ENCODE peak calls at places on chromosomes 12 and 14, in ten cellular contexts. A, C, Y, T, E, L, F, Z, K and I are unnamed samples.

GRCh38 chr14:70064111-70064885 is 124.5 kb downstream of the SLC8A3 start:
- DNase-seq in A (no peak), C (no peak), Y (no peak), T (no peak), E (no peak), L (no peak), F (no peak), Z (no peak), K (no peak), I (no peak)

GRCh38 chr12:79058342-79058741 is 193.8 kb downstream of the SYT1 start:
- DNase-seq in A (no peak), C (no peak), Y (no peak), T (no peak), E (peak), L (no peak), F (peak), Z (peak), K (no peak), I (no peak)

GRCh38 chr12:56029666-56030293 is 8.9 kb downstream of the IKZF4 start:
- DNase-seq in A (no peak), C (peak), Y (peak), T (peak), E (peak), L (no peak), F (no peak), Z (peak), K (no peak), I (peak)

GRCh38 chr12:40107803-40108620 is 2.1 kb upstream of the SLC2A13 start:
- DNase-seq in A (no peak), C (no peak), Y (no peak), T (no peak), E (no peak), L (no peak), F (peak), Z (no peak), K (no peak), I (no peak)

GRCh38 chr14:90580381-90581335 is 183.8 kb downstream of the CALM1 start:
- DNase-seq in A (peak), C (no peak), Y (no peak), T (no peak), E (no peak), L (no peak), F (no peak), Z (no peak), K (no peak), I (no peak)

GRCh38 chr14:55739967-55740707 is 160.1 kb downstream of the KTN1 start:
- DNase-seq in A (no peak), C (no peak), Y (no peak), T (no peak), E (no peak), L (no peak), F (no peak), Z (no peak), K (no peak), I (no peak)

GRCh38 chr14:50047274-50047676 is 69.1 kb downstream of the VCPKMT start:
- DNase-seq in A (no peak), C (no peak), Y (no peak), T (no peak), E (peak), L (no peak), F (no peak), Z (no peak), K (no peak), I (no peak)

GRCh38 chr12:24919346-24920001 is 29.4 kb downstream of the BCAT1 start:
- DNase-seq in A (no peak), C (no peak), Y (no peak), T (no peak), E (no peak), L (no peak), F (peak), Z (no peak), K (no peak), I (no peak)

GRCh38 chr12:3304436-3305135 is 186.4 kb upstream of the PRMT8 start:
- DNase-seq in A (peak), C (no peak), Y (no peak), T (no peak), E (peak), L (no peak), F (peak), Z (peak), K (no peak), I (no peak)

GRCh38 chr14:30921305-30921704 is 46.9 kb downstream of the COCH start:
- DNase-seq in A (no peak), C (no peak), Y (no peak), T (no peak), E (peak), L (no peak), F (no peak), Z (no peak), K (no peak), I (no peak)

GRCh38 chr12:80269953-80270552 is 170.7 kb downstream of the OTOGL start:
- DNase-seq in A (peak), C (no peak), Y (no peak), T (peak), E (peak), L (no peak), F (peak), Z (peak), K (no peak), I (no peak)

GRCh38 chr14:56131004-56131864 is 13.0 kb downstream of the PELI2 start:
- DNase-seq in A (no peak), C (no peak), Y (no peak), T (no peak), E (no peak), L (no peak), F (no peak), Z (no peak), K (no peak), I (no peak)

GRCh38 chr12:45050751-45051489 is at the start of gene DBX2:
- DNase-seq in A (no peak), C (no peak), Y (peak), T (peak), E (no peak), L (no peak), F (no peak), Z (no peak), K (no peak), I (peak)

GRCh38 chr12:132373967-132374820 is 44.8 kb upstream of the GALNT9 start:
- DNase-seq in A (no peak), C (no peak), Y (no peak), T (no peak), E (no peak), L (no peak), F (no peak), Z (no peak), K (no peak), I (no peak)

GRCh38 chr12:122356192-122356635 is 66.3 kb downstream of the CLIP1 start:
- DNase-seq in A (peak), C (no peak), Y (peak), T (peak), E (peak), L (peak), F (peak), Z (peak), K (peak), I (peak)

GRCh38 chr12:57810450-57810849 is 8.1 kb downstream of the AVIL start:
- DNase-seq in A (no peak), C (no peak), Y (no peak), T (no peak), E (peak), L (no peak), F (peak), Z (no peak), K (no peak), I (no peak)

GRCh38 chr14:73712071-73712506 is 2.1 kb downstream of the PNMA1 start:
- DNase-seq in A (no peak), C (no peak), Y (no peak), T (no peak), E (no peak), L (no peak), F (no peak), Z (no peak), K (no peak), I (no peak)

GRCh38 chr12:3552726-3553045 is 61.7 kb downstream of the PRMT8 start:
- DNase-seq in A (no peak), C (no peak), Y (no peak), T (no peak), E (no peak), L (no peak), F (no peak), Z (no peak), K (no peak), I (no peak)

GRCh38 chr12:100503228-100503628 is 29.6 kb downstream of the NR1H4 start:
- DNase-seq in A (no peak), C (no peak), Y (no peak), T (no peak), E (no peak), L (no peak), F (no peak), Z (no peak), K (no peak), I (no peak)

GRCh38 chr12:48736456-48736855 is 19.9 kb upstream of the CCNT1 start:
- DNase-seq in A (no peak), C (no peak), Y (no peak), T (no peak), E (no peak), L (no peak), F (no peak), Z (no peak), K (no peak), I (no peak)
- TF ChIP-seq CTCF in A (no peak), C (no peak), Y (no peak), T (no peak), E (no peak), L (no peak), F (no peak), Z (no peak), K (no peak), I (no peak)

GRCh38 chr14:61463664-61464063 is 142.3 kb downstream of the PRKCH start:
- DNase-seq in A (no peak), C (no peak), Y (no peak), T (no peak), E (no peak), L (no peak), F (no peak), Z (no peak), K (no peak), I (no peak)
- TF ChIP-seq CTCF in A (no peak), C (no peak), Y (no peak), T (no peak), E (no peak), L (no peak), F (no peak), Z (no peak), K (no peak), I (no peak)

GRCh38 chr12:42255875-42256261 is 17.8 kb upstream of the YAF2 start:
- DNase-seq in A (no peak), C (no peak), Y (no peak), T (no peak), E (no peak), L (no peak), F (no peak), Z (no peak), K (no peak), I (no peak)

GRCh38 chr12:42259699-42260098 is 21.7 kb upstream of the YAF2 start:
- DNase-seq in A (no peak), C (no peak), Y (no peak), T (no peak), E (no peak), L (no peak), F (no peak), Z (no peak), K (no peak), I (no peak)

GRCh38 chr12:42260518-42260917 is 22.5 kb upstream of the YAF2 start:
- DNase-seq in A (no peak), C (no peak), Y (no peak), T (no peak), E (no peak), L (no peak), F (no peak), Z (no peak), K (no peak), I (no peak)

GRCh38 chr12:42255221-42255874 is 17.3 kb upstream of the YAF2 start:
- DNase-seq in A (no peak), C (no peak), Y (no peak), T (no peak), E (peak), L (no peak), F (peak), Z (no peak), K (no peak), I (no peak)
- TF ChIP-seq CTCF in A (peak), C (no peak), Y (peak), T (no peak), E (peak), L (no peak), F (no peak), Z (peak), K (no peak), I (peak)

GRCh38 chr12:116597886-116598285 is 38.7 kb downstream of the MAP1LC3B2 start:
- DNase-seq in A (no peak), C (no peak), Y (no peak), T (no peak), E (no peak), L (no peak), F (no peak), Z (no peak), K (no peak), I (no peak)

GRCh38 chr12:116600959-116601358 is 41.8 kb downstream of the MAP1LC3B2 start:
- DNase-seq in A (no peak), C (no peak), Y (no peak), T (no peak), E (no peak), L (no peak), F (no peak), Z (no peak), K (no peak), I (no peak)

GRCh38 chr12:116601524-116601923 is 42.3 kb downstream of the MAP1LC3B2 start:
- DNase-seq in A (no peak), C (no peak), Y (no peak), T (no peak), E (peak), L (no peak), F (peak), Z (peak), K (no peak), I (no peak)

GRCh38 chr12:116598341-116599284 is 39.4 kb downstream of the MAP1LC3B2 start:
- DNase-seq in A (no peak), C (no peak), Y (no peak), T (no peak), E (no peak), L (no peak), F (no peak), Z (no peak), K (no peak), I (no peak)

DNA sequence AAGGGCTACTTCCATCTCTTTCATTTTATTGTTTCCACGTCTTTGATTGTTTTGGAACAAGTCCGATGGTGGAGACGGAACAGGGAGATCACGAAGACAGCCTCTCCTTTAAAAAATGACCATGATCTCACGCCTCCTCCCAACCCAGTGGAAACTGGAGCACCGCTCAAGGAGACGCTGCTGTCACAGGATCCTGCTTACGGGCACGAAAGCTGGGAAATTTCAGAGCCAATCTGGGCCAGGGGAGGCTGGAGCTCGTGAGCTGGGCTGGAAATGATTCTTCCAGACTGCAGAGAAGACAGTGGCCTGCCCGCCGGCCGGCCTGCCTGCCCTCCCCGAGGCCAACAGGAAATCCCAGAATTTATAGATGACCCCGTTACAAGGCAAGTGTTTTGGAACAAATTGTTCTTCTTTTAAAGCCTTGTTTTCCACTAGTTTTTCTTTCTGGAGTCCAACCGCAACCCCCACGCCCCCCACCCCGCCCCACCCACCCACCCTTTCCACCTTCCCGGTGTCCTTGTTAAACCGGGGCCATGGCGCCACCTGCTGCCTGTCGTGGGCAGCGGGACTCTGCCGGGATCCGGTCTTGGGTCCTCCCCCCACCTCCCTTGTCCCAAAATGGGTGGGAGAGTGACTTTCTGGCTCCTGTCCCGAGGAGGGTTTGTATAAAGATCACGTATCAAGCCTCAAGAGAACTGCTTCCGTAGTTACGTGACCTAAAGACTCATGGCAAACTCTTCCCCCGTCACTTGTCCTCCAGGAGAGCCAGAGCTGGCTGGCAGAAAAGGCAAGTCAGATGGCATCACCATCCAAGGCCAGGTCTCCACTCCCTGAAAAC is 40.3 kb downstream of the MAP1LC3B2 start:
- DNase-seq in A (no peak), C (peak), Y (peak), T (peak), E (no peak), L (peak), F (peak), Z (peak), K (peak), I (peak)
- TF ChIP-seq CTCF in A (peak), C (peak), Y (peak), T (peak), E (peak), L (peak), F (peak), Z (peak), K (peak), I (peak)

DNA sequence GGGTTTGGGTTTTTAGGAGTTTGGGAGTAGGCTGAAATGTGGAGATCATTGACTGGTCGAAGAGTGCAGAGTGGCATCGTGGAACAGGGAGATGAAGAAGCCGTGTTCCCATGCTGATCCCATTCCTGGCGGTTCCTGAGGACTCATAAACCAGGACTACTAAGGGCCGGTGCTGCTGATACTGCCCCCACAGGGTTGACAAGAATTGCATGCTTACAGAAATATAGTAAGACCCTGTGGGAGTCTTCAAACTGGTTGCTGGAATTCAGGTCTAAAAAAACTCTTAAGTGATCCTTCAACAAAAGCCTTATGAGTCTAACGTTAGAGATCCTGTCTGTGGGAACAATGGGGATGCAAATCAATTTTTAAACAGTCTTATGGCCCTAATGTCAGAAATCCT is 64.0 kb upstream of the ARHGAP5 start:
- DNase-seq in A (no peak), C (no peak), Y (peak), T (no peak), E (no peak), L (no peak), F (no peak), Z (no peak), K (no peak), I (peak)
- TF ChIP-seq CTCF in A (no peak), C (no peak), Y (peak), T (peak), E (peak), L (no peak), F (no peak), Z (peak), K (no peak), I (peak)